ENCODE peak calls at places on chromosomes 4 and X, in eight cellular contexts. S is NCI-H460; T is head of caudate nucleus; R is mesendoderm; P is endothelial cell of umbilical vein; E is cardiac muscle cell; A is NCI-H748 treated with DMSO at 0.1 percent for 48 hours; N is activated effector memory CD4-positive, alpha-beta T cell treated with Interleukin-2 at 50 U/mL for 16 hours. Y is an unnamed sample.

GRCh38 chr4:1792832-1793495 is at the start of gene FGFR3:
- DNase-seq in E (peak; percentile 87), T (no peak), R (peak; percentile 90), N (peak; percentile 16), A (no peak), S (peak; percentile 12), P (no peak), Y (no peak)

GRCh38 chr4:55509272-55509671 is 37.4 kb downstream of the CLOCK start:
- DNase-seq in R (peak; percentile 29), N (no peak), T (no peak), S (no peak), E (no peak), P (no peak), A (no peak), Y (no peak)

GRCh38 chr4:42018451-42018850 is 28.1 kb downstream of the SLC30A9 start:
- DNase-seq in R (no peak), S (no peak), A (no peak), N (no peak), P (no peak), T (no peak), E (no peak), Y (no peak)

GRCh38 chrX:113058634-113059033 is 218.0 kb upstream of the AMOT start:
- DNase-seq in S (no peak), T (no peak), P (no peak), N (no peak), E (no peak), R (no peak), A (no peak), Y (no peak)

GRCh38 chr4:175435437-175435836 is 376.6 kb downstream of the GPM6A start:
- DNase-seq in N (no peak), P (no peak), E (no peak), A (peak; percentile 40), S (no peak), T (no peak), R (peak; percentile 51), Y (peak; percentile 31)

GRCh38 chr4:6360385-6360784 is 90.7 kb downstream of the WFS1 start:
- DNase-seq in N (no peak), E (no peak), R (peak; percentile 58), T (peak; percentile 89), A (no peak), P (no peak), S (no peak), Y (no peak)

GRCh38 chr4:2372488-2373030 is 45.9 kb downstream of the ZFYVE28 start:
- DNase-seq in E (no peak), T (no peak), A (no peak), N (no peak), R (no peak), S (no peak), P (no peak), Y (no peak)

GRCh38 chr4:138439143-138439581 is 197.0 kb upstream of the SLC7A11 start:
- DNase-seq in T (no peak), S (no peak), A (no peak), P (peak; percentile 60), N (no peak), R (no peak), E (no peak), Y (no peak)

GRCh38 chr4:180962268-180962667 is 1280.9 kb upstream of the TENM3 start:
- DNase-seq in E (no peak), R (no peak), N (no peak), T (no peak), A (no peak), S (no peak), P (no peak), Y (no peak)

GRCh38 chr4:38523524-38524448 is 140.2 kb upstream of the KLF3 start:
- DNase-seq in T (no peak), S (no peak), P (no peak), R (no peak), N (peak; percentile 18), E (no peak), A (no peak), Y (no peak)

GRCh38 chrX:55488559-55489314 is 911 bp downstream of the USP51 start:
- DNase-seq in A (peak; percentile 58), T (peak; percentile 77), R (peak; percentile 75), P (peak; percentile 73), E (peak; percentile 66), N (peak; percentile 60), S (peak; percentile 39), Y (no peak)

GRCh38 chr4:88765729-88766128 is 68.1 kb upstream of the NAP1L5 start:
- DNase-seq in P (peak; percentile 79), T (no peak), R (peak; percentile 42), E (no peak), N (no peak), S (peak; percentile 67), A (no peak), Y (no peak)

GRCh38 chr4:82746705-82747567 is 51.7 kb downstream of the SCD5 start:
- DNase-seq in P (no peak), S (no peak), N (no peak), A (no peak), T (no peak), R (peak; percentile 70), E (no peak), Y (no peak)

GRCh38 chrX:107552976-107553375 is 75.3 kb upstream of the PRPS1 start:
- DNase-seq in N (no peak), A (no peak), E (no peak), T (no peak), S (no peak), R (no peak), P (no peak), Y (no peak)

GRCh38 chrX:72540318-72540717 is 32.3 kb downstream of the HDAC8 start:
- DNase-seq in N (no peak), S (peak; percentile 23), R (peak; percentile 5), T (no peak), E (peak; percentile 6), A (peak; percentile 18), P (peak; percentile 30), Y (no peak)

GRCh38 chr4:80138556-80139538 is 58.5 kb upstream of the PRDM8 start:
- DNase-seq in A (no peak), R (no peak), T (no peak), S (no peak), P (no peak), E (no peak), N (peak; percentile 42), Y (no peak)

GRCh38 chr4:169663894-169664293 is 43.5 kb downstream of the CLCN3 start:
- DNase-seq in R (no peak), P (peak; percentile 91), A (no peak), T (no peak), E (no peak), N (no peak), S (peak; percentile 30), Y (no peak)

GRCh38 chr4:145034727-145035211 is 63.2 kb downstream of the ANAPC10 start:
- DNase-seq in N (no peak), S (peak; percentile 27), R (peak; percentile 83), A (no peak), E (no peak), P (no peak), T (no peak), Y (no peak)

GRCh38 chr4:74671074-74671698 is 123.1 kb downstream of the BTC start:
- DNase-seq in R (peak; percentile 70), E (peak; percentile 67), N (no peak), P (peak; percentile 94), T (peak; percentile 19), S (peak; percentile 72), A (peak; percentile 9), Y (peak; percentile 20)

GRCh38 chr4:185167205-185167604 is 24.1 kb downstream of the SLC25A4 start:
- DNase-seq in S (no peak), P (no peak), E (no peak), R (no peak), T (no peak), N (no peak), A (no peak), Y (no peak)